ENCODE peak calls at places on chromosomes 13 and 19, in ten cellular contexts. One of them, this sample, is unnamed.

GRCh38 chr13:37889811-37890210 is 20.2 kb upstream of the TRPC4 start:
- DNase-seq in sigmoid colon: no peak
- DNase-seq in stomach: no peak
- DNase-seq in suprapubic skin: no peak
- DNase-seq in HepG2: no peak
- DNase-seq in GM12878: no peak
- DNase-seq in A549: no peak
- DNase-seq in tibial nerve: no peak
- DNase-seq in esophagus muscularis mucosa: no peak
- DNase-seq in transverse colon: no peak
- DNase-seq in this sample: no peak

GRCh38 chr19:38003427-38004099 is 96.6 kb downstream of the SIPA1L3 start:
- DNase-seq in stomach: peak; percentile 77
- DNase-seq in A549: no peak
- DNase-seq in sigmoid colon: peak; percentile 85
- DNase-seq in suprapubic skin: peak; percentile 83
- DNase-seq in tibial nerve: peak; percentile 42
- DNase-seq in esophagus muscularis mucosa: no peak
- DNase-seq in transverse colon: peak; percentile 54
- DNase-seq in HepG2: no peak
- DNase-seq in GM12878: peak; percentile 51
- DNase-seq in this sample: peak; percentile 48

GRCh38 chr13:24670174-24670573 is 10.0 kb upstream of the ATP12A start:
- DNase-seq in tibial nerve: no peak
- DNase-seq in transverse colon: no peak
- DNase-seq in GM12878: no peak
- DNase-seq in HepG2: no peak
- DNase-seq in stomach: no peak
- DNase-seq in suprapubic skin: no peak
- DNase-seq in A549: no peak
- DNase-seq in esophagus muscularis mucosa: no peak
- DNase-seq in sigmoid colon: no peak
- DNase-seq in this sample: no peak

GRCh38 chr13:40399756-40400155 is 266.7 kb downstream of the FOXO1 start:
- DNase-seq in suprapubic skin: no peak
- DNase-seq in tibial nerve: no peak
- DNase-seq in HepG2: no peak
- DNase-seq in transverse colon: no peak
- DNase-seq in esophagus muscularis mucosa: peak; percentile 80
- DNase-seq in A549: no peak
- DNase-seq in sigmoid colon: no peak
- DNase-seq in stomach: no peak
- DNase-seq in GM12878: no peak
- DNase-seq in this sample: no peak

GRCh38 chr19:41563847-41564514 is 12.0 kb upstream of the CEACAM21 start:
- DNase-seq in esophagus muscularis mucosa: no peak
- DNase-seq in stomach: no peak
- DNase-seq in A549: peak; percentile 35
- DNase-seq in GM12878: no peak
- DNase-seq in suprapubic skin: no peak
- DNase-seq in sigmoid colon: no peak
- DNase-seq in HepG2: no peak
- DNase-seq in transverse colon: no peak
- DNase-seq in tibial nerve: no peak
- DNase-seq in this sample: no peak

GRCh38 chr13:100815476-100816046 is 141.0 kb upstream of the TMTC4 start:
- DNase-seq in stomach: no peak
- DNase-seq in transverse colon: no peak
- DNase-seq in sigmoid colon: no peak
- DNase-seq in HepG2: no peak
- DNase-seq in tibial nerve: no peak
- DNase-seq in A549: no peak
- DNase-seq in GM12878: no peak
- DNase-seq in esophagus muscularis mucosa: no peak
- DNase-seq in suprapubic skin: no peak
- DNase-seq in this sample: no peak

GRCh38 chr13:30105381-30105780 is 202.0 kb downstream of the KATNAL1 start:
- DNase-seq in esophagus muscularis mucosa: no peak
- DNase-seq in sigmoid colon: no peak
- DNase-seq in suprapubic skin: no peak
- DNase-seq in transverse colon: no peak
- DNase-seq in A549: no peak
- DNase-seq in GM12878: no peak
- DNase-seq in HepG2: no peak
- DNase-seq in stomach: peak; percentile 59
- DNase-seq in tibial nerve: no peak
- DNase-seq in this sample: no peak

GRCh38 chr13:44024496-44025155 is 144.9 kb downstream of the LACC1 start:
- DNase-seq in HepG2: no peak
- DNase-seq in transverse colon: no peak
- DNase-seq in GM12878: no peak
- DNase-seq in stomach: no peak
- DNase-seq in A549: no peak
- DNase-seq in tibial nerve: no peak
- DNase-seq in sigmoid colon: no peak
- DNase-seq in suprapubic skin: no peak
- DNase-seq in esophagus muscularis mucosa: peak; percentile 4
- DNase-seq in this sample: no peak

DNA sequence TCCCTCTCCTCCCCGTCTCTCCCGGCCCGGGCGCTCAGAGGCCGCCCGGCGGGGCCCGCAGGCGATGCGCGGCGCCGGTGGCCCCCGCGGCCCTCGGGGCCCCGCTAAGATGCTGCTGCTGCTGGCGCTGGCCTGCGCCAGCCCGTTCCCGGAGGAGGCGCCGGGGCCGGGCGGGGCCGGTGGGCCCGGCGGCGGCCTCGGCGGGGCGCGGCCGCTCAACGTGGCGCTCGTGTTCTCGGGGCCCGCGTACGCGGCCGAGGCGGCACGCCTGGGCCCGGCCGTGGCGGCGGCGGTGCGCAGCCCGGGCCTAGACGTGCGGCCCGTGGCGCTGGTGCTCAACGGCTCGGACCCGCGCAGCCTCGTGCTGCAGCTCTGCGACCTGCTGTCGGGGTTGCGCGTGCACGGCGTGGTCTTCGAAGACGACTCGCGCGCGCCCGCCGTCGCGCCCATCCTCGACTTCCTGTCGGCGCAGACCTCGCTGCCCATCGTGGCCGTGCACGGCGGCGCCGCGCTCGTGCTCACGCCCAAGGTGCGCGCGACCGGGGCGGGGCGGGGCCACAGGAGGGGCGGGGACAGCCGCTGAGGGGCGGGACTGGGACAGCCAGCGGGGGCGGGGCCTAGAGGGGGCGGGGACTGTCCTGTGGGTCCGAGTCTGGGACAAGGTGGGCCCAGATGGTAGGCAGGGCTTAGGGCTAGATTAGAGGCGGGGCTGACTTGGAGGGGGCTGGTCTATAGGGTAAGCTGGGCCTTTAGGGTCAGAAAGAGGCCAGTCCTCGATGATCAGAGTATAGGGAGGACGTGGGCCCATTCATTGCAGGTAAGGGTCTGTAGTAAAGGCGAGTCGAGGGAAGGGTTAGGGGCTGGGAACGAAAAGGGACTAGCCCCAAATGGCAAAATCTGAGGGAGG is 5.1 kb downstream of the GRIN2D start:
- DNase-seq in esophagus muscularis mucosa: no peak
- DNase-seq in tibial nerve: peak; percentile 47
- DNase-seq in stomach: peak; percentile 78
- DNase-seq in A549: peak; percentile 99
- DNase-seq in HepG2: peak; percentile 44
- DNase-seq in suprapubic skin: peak; percentile 89
- DNase-seq in GM12878: no peak
- DNase-seq in transverse colon: peak; percentile 88
- DNase-seq in sigmoid colon: peak; percentile 76
- DNase-seq in this sample: peak; percentile 50
- TF ChIP-seq POLR2A in esophagus muscularis mucosa: no peak
- TF ChIP-seq POLR2A in tibial nerve: no peak
- TF ChIP-seq POLR2A in stomach: no peak
- TF ChIP-seq POLR2A in A549: peak; percentile 95
- TF ChIP-seq POLR2A in HepG2: no peak
- TF ChIP-seq POLR2A in suprapubic skin: no peak
- TF ChIP-seq POLR2A in GM12878: peak; percentile 89
- TF ChIP-seq POLR2A in transverse colon: no peak
- TF ChIP-seq POLR2A in sigmoid colon: no peak
- TF ChIP-seq POLR2A in this sample: no peak

DNA sequence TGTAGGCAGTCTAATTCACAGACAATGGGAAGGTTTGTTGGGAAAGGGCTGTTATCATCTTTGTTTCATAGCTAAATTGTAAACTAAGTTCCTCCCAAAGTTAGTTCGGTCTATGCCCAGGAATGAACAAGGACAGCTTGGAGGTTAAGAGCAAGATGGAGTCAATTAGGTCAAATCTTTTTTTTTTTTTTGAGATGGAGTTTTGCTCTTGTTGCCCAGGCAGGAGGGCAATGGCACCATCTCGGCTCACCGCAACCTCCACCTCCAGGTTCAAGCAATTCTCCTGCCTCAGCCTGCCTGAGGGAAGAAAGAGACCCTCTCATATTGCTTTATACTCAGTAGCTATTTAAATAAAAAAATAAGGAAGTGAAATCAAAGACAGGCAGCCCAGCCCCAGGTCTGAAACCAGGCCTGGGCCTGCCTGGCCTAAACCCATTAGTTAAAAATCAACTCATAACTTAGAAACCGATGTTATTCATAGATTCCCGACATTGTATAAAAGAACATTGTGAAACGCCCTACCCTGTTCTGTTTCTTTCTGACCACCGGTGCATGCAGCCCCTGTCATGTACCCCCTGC is 297.4 kb upstream of the SGCG start:
- DNase-seq in sigmoid colon: no peak
- DNase-seq in tibial nerve: no peak
- DNase-seq in suprapubic skin: no peak
- DNase-seq in stomach: no peak
- DNase-seq in HepG2: no peak
- DNase-seq in esophagus muscularis mucosa: no peak
- DNase-seq in GM12878: peak; percentile 21
- DNase-seq in A549: no peak
- DNase-seq in transverse colon: no peak
- DNase-seq in this sample: no peak
- TF ChIP-seq EP300 in sigmoid colon: no peak
- TF ChIP-seq EP300 in tibial nerve: no peak
- TF ChIP-seq EP300 in suprapubic skin: no peak
- TF ChIP-seq EP300 in stomach: no peak
- TF ChIP-seq EP300 in HepG2: no peak
- TF ChIP-seq EP300 in esophagus muscularis mucosa: no peak
- TF ChIP-seq EP300 in GM12878: peak; percentile 28
- TF ChIP-seq EP300 in A549: no peak
- TF ChIP-seq EP300 in transverse colon: no peak
- TF ChIP-seq EP300 in this sample: no peak

GRCh38 chr19:704447-704741 is 4.3 kb upstream of the PALM start:
- DNase-seq in tibial nerve: no peak
- DNase-seq in HepG2: no peak
- DNase-seq in A549: no peak
- DNase-seq in suprapubic skin: no peak
- DNase-seq in GM12878: no peak
- DNase-seq in esophagus muscularis mucosa: no peak
- DNase-seq in transverse colon: no peak
- DNase-seq in stomach: no peak
- DNase-seq in sigmoid colon: no peak
- DNase-seq in this sample: no peak

GRCh38 chr19:703329-703650 is 5.4 kb upstream of the PALM start:
- DNase-seq in A549: no peak
- DNase-seq in tibial nerve: no peak
- DNase-seq in transverse colon: no peak
- DNase-seq in sigmoid colon: no peak
- DNase-seq in HepG2: no peak
- DNase-seq in suprapubic skin: no peak
- DNase-seq in GM12878: no peak
- DNase-seq in stomach: no peak
- DNase-seq in esophagus muscularis mucosa: no peak
- DNase-seq in this sample: no peak

GRCh38 chr19:709196-709964 is 645 bp downstream of the PALM start:
- DNase-seq in stomach: no peak
- DNase-seq in esophagus muscularis mucosa: no peak
- DNase-seq in sigmoid colon: no peak
- DNase-seq in suprapubic skin: no peak
- DNase-seq in A549: no peak
- DNase-seq in transverse colon: no peak
- DNase-seq in GM12878: no peak
- DNase-seq in tibial nerve: no peak
- DNase-seq in HepG2: no peak
- DNase-seq in this sample: peak; percentile 41

GRCh38 chr19:708154-709141 is at the start of gene PALM:
- DNase-seq in transverse colon: no peak
- DNase-seq in esophagus muscularis mucosa: no peak
- DNase-seq in tibial nerve: no peak
- DNase-seq in sigmoid colon: peak; percentile 74
- DNase-seq in stomach: peak; percentile 29
- DNase-seq in A549: no peak
- DNase-seq in suprapubic skin: no peak
- DNase-seq in GM12878: no peak
- DNase-seq in HepG2: peak; percentile 39
- DNase-seq in this sample: peak; percentile 70

DNA sequence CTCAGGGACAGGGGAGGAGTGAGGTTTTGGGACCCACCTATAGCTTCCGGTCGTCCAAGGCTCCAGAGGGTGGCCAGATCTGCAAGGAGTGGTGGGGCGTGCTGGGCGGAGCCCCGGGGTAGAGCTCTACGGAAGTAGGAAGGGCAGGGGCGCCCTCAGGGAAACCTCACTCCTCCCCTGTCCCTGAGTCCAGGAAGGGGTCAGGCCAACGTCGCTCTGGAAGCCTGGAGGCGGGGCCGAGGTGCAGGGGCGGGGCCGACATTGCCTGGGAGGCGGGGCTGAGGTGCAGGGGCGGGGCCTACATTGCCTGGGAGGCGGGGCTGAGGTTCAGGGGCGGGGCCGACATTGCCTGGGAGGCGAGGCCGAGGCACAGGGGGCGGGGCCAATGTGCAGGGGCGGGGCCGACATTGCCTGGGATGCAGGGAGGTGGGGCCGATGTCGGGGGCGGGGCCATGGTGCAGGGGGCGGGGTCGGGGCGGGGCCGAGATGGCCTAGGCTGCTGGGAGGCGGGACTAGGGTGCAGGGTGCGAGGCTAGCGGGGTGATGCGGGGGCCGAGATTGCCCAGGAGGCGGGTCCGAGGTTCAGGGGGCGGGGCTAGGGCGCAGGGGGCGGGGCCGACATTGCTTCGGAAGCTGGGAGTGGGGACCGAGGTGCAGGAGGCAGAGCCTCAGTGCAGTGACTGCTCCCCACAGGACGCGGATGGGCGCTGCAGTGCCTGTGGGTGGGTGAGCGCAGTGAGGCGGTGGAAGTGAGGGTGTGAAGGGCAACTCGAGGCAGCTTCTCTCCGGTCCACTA is 4.9 kb upstream of the PALM start:
- DNase-seq in tibial nerve: peak; percentile 63
- DNase-seq in esophagus muscularis mucosa: no peak
- DNase-seq in HepG2: peak; percentile 90
- DNase-seq in sigmoid colon: peak; percentile 92
- DNase-seq in A549: peak; percentile 85
- DNase-seq in GM12878: no peak
- DNase-seq in suprapubic skin: no peak
- DNase-seq in transverse colon: peak; percentile 84
- DNase-seq in stomach: peak; percentile 84
- DNase-seq in this sample: peak; percentile 88
- TF ChIP-seq CTCF in tibial nerve: no peak
- TF ChIP-seq CTCF in esophagus muscularis mucosa: no peak
- TF ChIP-seq CTCF in HepG2: peak; percentile 58
- TF ChIP-seq CTCF in sigmoid colon: no peak
- TF ChIP-seq CTCF in A549: no peak
- TF ChIP-seq CTCF in GM12878: no peak
- TF ChIP-seq CTCF in suprapubic skin: no peak
- TF ChIP-seq CTCF in transverse colon: no peak
- TF ChIP-seq CTCF in stomach: no peak
- TF ChIP-seq CTCF in this sample: no peak

GRCh38 chr19:40284501-40285352 is at the start of gene AKT2:
- DNase-seq in GM12878: peak; percentile 48
- DNase-seq in stomach: no peak
- DNase-seq in transverse colon: no peak
- DNase-seq in tibial nerve: no peak
- DNase-seq in A549: no peak
- DNase-seq in HepG2: no peak
- DNase-seq in sigmoid colon: peak; percentile 85
- DNase-seq in suprapubic skin: peak; percentile 86
- DNase-seq in esophagus muscularis mucosa: no peak
- DNase-seq in this sample: peak; percentile 89
- TF ChIP-seq POLR2A in GM12878: peak; percentile 79
- TF ChIP-seq POLR2A in stomach: no peak
- TF ChIP-seq POLR2A in transverse colon: peak; percentile 18
- TF ChIP-seq POLR2A in tibial nerve: no peak
- TF ChIP-seq POLR2A in A549: no peak
- TF ChIP-seq POLR2A in HepG2: peak; percentile 13
- TF ChIP-seq POLR2A in sigmoid colon: no peak
- TF ChIP-seq POLR2A in suprapubic skin: no peak
- TF ChIP-seq POLR2A in esophagus muscularis mucosa: no peak
- TF ChIP-seq POLR2A in this sample: peak; percentile 50